ENCODE peak calls at places on chromosomes 16 and 17, in five cellular contexts. E is AG09319, N is Peyer's patch, D is brain microvascular endothelial cell, L is left lung. V is an unnamed sample.

GRCh38 chr17:61496957-61497653 is 44.9 kb downstream of the TBX4 start:
- DNase-seq in L (no peak), N (no peak), E (no peak), D (no peak), V (no peak)

GRCh38 chr17:13827118-13827517 is 225.4 kb upstream of the HS3ST3A1 start:
- DNase-seq in E (no peak), L (no peak), D (no peak), N (no peak), V (no peak)

GRCh38 chr16:63933841-63934240 is 1188.0 kb downstream of the CDH11 start:
- DNase-seq in L (no peak), D (no peak), N (no peak), E (no peak), V (no peak)

GRCh38 chr17:73551756-73552155 is 92.5 kb downstream of the SDK2 start:
- DNase-seq in N (no peak), D (no peak), L (no peak), E (no peak), V (no peak)

GRCh38 chr17:44894642-44895041 is 4.6 kb downstream of the EFTUD2 start:
- DNase-seq in L (no peak), D (no peak), N (no peak), E (no peak), V (no peak)

GRCh38 chr17:58504826-58505351 is 9.5 kb downstream of the MTMR4 start:
- DNase-seq in N (peak), D (no peak), L (no peak), E (no peak), V (no peak)

GRCh38 chr16:66569827-66570405 is 3.7 kb downstream of the CMTM1 start:
- DNase-seq in E (no peak), L (no peak), D (peak), N (no peak), V (no peak)

GRCh38 chr16:14194706-14195105 is 123.6 kb downstream of the MRTFB start:
- DNase-seq in D (no peak), E (no peak), N (no peak), L (no peak), V (no peak)

GRCh38 chr16:60605176-60605575 is 1431.1 kb downstream of the CDH8 start:
- DNase-seq in E (no peak), N (no peak), L (no peak), D (no peak), V (no peak)

GRCh38 chr16:3997231-3997841 is 116.8 kb upstream of the CREBBP start:
- DNase-seq in N (no peak), E (no peak), L (no peak), D (no peak), V (no peak)

GRCh38 chr17:60386137-60386395 is 5.9 kb downstream of the USP32 start:
- DNase-seq in D (no peak), E (no peak), L (no peak), N (no peak), V (no peak)

GRCh38 chr17:59287452-59287851 is 44.0 kb upstream of the YPEL2 start:
- DNase-seq in D (peak), N (no peak), L (no peak), E (no peak), V (no peak)

GRCh38 chr17:53219821-53220220 is 602.9 kb upstream of the KIF2B start:
- DNase-seq in N (no peak), L (no peak), D (no peak), E (no peak), V (no peak)

GRCh38 chr17:81648013-81648706 is 8.2 kb downstream of the PDE6G start:
- DNase-seq in N (no peak), D (no peak), E (no peak), L (peak), V (no peak)

GRCh38 chr17:58270476-58271290 is 10.1 kb downstream of the MPO start:
- DNase-seq in L (no peak), N (no peak), D (no peak), E (no peak), V (no peak)

GRCh38 chr16:50558913-50559312 is 10.7 kb downstream of the NKD1 start:
- DNase-seq in E (no peak), N (no peak), D (no peak), L (no peak), V (no peak)

GRCh38 chr17:72997559-72997958 is 94.9 kb downstream of the SLC39A11 start:
- DNase-seq in L (no peak), D (no peak), N (no peak), E (no peak), V (no peak)

GRCh38 chr17:80168371-80168770 is 1.5 kb upstream of the CARD14 start:
- DNase-seq in D (no peak), E (no peak), L (no peak), N (no peak), V (no peak)

GRCh38 chr17:56593741-56594527 is 435 bp downstream of the NOG start:
- DNase-seq in E (peak), N (no peak), D (peak), L (peak), V (peak)

GRCh38 chr17:57366558-57367351 is 110.4 kb downstream of the MSI2 start:
- DNase-seq in E (no peak), D (no peak), L (no peak), N (no peak), V (peak)

GRCh38 chr16:77965346-77965745 is 57.0 kb upstream of the CLEC3A start:
- DNase-seq in D (no peak), N (no peak), E (no peak), L (no peak), V (no peak)

GRCh38 chr16:71963125-71963875 is 36.9 kb downstream of the PKD1L3 start:
- DNase-seq in N (no peak), E (no peak), D (no peak), L (no peak), V (no peak)

GRCh38 chr17:600576-601301 is 113.9 kb downstream of the VPS53 start:
- DNase-seq in N (no peak), E (no peak), D (no peak), L (no peak), V (no peak)

GRCh38 chr17:47615766-47616424 is 33.8 kb upstream of the KPNB1 start:
- DNase-seq in L (no peak), E (no peak), N (no peak), D (no peak), V (no peak)

GRCh38 chr17:27625856-27626255 is 5.1 kb upstream of the LGALS9 start:
- DNase-seq in E (no peak), D (no peak), N (no peak), L (no peak), V (no peak)

GRCh38 chr17:32159586-32160438 is 17.5 kb downstream of the RHOT1 start:
- DNase-seq in D (no peak), L (no peak), E (no peak), N (no peak), V (no peak)

GRCh38 chr16:30185141-30185682 is 1.8 kb downstream of the CORO1A start:
- DNase-seq in E (no peak), D (no peak), L (peak), N (peak), V (no peak)

GRCh38 chr17:35732806-35733136 is 1.3 kb downstream of the RASL10B start:
- DNase-seq in E (no peak), D (no peak), N (no peak), L (no peak), V (no peak)

GRCh38 chr17:39062846-39063680 is 88.4 kb downstream of the PLXDC1 start:
- DNase-seq in D (no peak), N (no peak), L (no peak), E (no peak), V (no peak)

DNA sequence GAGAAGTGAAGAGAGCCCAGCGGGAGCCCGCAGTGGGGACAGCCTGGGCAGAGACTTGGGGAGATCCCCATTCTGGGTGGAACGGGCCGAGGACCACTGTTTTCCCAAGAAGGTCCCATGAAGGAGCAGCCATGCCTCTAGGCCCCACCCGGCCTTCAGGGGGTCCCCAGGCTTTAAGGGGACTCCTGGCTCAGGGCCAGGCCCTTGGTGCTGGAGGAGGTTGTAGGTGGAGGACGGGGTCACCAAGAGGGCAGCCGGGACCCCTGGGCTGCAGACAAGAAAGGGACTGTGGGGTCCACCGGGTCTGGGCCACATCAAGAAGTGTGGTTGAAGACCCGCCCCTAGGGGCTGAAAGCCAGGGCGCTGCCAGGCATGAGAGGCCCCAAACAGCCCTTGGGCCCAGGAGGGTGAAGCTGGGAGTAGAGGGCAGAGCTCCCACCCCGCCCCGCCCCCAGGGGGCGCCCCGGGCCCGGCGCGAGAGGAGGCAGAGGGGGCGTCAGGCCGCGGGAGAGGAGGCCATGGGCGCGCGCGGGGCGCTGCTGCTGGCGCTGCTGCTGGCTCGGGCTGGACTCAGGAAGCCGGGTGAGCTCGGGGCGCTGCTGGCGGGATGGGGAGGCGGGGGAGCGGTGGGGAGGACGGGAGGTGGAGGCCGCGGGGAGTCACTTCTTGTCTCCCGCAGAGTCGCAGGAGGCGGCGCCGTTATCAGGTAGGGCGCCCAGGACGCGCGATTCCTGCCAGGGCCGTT is at the start of gene PRSS21:
- DNase-seq in N (no peak), D (no peak), L (no peak), E (no peak), V (no peak)
- TF ChIP-seq CTCF in N (no peak), D (no peak), L (no peak), E (peak), V (no peak)

GRCh38 chr16:81752225-81752875 is 26.7 kb upstream of the PLCG2 start:
- DNase-seq in N (peak), D (no peak), L (peak), E (no peak), V (no peak)

GRCh38 chr16:81752876-81753227 is 26.2 kb upstream of the PLCG2 start:
- DNase-seq in N (no peak), D (no peak), E (no peak), L (no peak), V (no peak)

GRCh38 chr16:81754810-81755209 is 24.3 kb upstream of the PLCG2 start:
- DNase-seq in E (no peak), N (no peak), D (no peak), L (no peak), V (no peak)

GRCh38 chr16:81758376-81758775 is 20.7 kb upstream of the PLCG2 start:
- DNase-seq in D (peak), L (no peak), N (no peak), E (no peak), V (no peak)

GRCh38 chr16:81755915-81756644 is 23.0 kb upstream of the PLCG2 start:
- DNase-seq in L (no peak), D (no peak), N (no peak), E (no peak), V (no peak)
- TF ChIP-seq CTCF in L (no peak), D (no peak), N (no peak), E (no peak), V (no peak)

DNA sequence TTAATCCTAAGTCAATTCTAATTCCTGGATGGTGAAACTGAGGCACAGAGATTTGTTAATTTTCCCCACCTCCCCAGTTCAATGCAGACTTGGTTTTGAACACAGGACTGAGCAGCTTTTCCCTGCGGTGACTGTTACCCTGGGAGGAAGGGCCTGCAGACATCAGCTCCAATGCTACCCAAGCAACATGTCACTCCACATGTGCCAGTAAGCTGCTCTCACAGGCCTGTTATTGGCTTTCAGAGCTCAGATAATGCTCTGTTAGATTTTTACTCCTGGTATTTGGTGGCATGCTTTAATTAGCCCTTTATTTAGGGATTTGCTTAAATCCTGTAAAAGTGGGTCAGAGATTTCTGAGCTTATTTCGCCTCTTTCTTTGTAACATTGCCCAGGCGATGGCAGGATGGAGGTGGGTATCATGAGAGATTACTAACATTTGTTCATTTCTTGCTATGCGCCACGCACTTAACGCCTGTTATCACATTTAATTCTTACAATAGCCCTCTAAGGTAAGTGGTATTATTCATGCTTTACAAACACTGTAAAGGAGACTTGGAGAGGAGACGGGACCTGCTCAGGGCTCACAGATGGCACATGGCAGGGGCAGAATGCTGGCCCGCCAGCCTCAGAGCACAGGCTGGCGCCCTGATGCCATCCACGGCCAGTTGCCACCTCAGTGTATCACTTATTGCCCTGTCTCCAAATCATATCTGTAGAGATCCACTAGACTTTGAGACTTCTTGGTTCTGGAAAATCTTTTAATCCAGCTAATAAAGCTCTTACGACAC is 84.0 kb upstream of the CACNG5 start:
- DNase-seq in E (no peak), N (no peak), L (no peak), D (no peak), V (no peak)
- TF ChIP-seq CTCF in E (no peak), N (no peak), L (no peak), D (no peak), V (no peak)

DNA sequence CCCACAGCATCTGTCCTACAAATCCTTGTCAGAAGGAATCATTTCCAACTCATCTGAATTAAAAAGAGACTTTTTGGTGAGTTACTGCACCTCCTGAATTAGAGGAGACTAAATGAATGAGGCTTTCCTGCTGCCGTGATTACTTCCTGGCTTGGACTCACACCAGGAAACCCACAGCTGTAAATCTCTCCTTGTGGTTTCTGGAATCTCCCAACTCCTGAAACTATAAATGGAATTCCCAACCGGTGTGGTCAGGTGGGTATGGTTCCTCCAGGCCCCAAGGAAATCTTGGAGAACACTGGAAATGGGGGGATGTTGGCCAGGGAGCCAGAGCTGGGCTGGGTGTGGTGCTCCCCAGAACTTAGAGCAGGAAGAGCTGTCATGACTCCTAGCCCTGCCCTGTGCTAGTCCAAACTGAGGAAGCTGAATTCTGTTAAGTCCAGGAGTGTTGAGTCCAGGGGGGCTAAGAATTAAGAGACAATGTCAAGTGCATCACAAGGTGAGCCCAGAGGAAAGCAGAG is 216.4 kb downstream of the GSG1L start:
- DNase-seq in D (no peak), L (no peak), E (no peak), N (no peak), V (no peak)
- TF ChIP-seq CTCF in D (no peak), L (no peak), E (no peak), N (no peak), V (no peak)

GRCh38 chr17:54968259-54968953 is at the start of the genes COX11 and STXBP4:
- DNase-seq in E (peak), N (peak), D (peak), L (peak), V (peak)
- TF ChIP-seq CTCF in E (no peak), N (no peak), D (peak), L (no peak), V (peak)

GRCh38 chr16:12017583-12017982 is 41.0 kb downstream of the SNX29 start:
- DNase-seq in E (peak), D (peak), L (no peak), N (no peak), V (no peak)
- TF ChIP-seq CTCF in E (no peak), D (no peak), L (no peak), N (no peak), V (no peak)

GRCh38 chr17:40318835-40319332 is 9.9 kb downstream of the RARA start:
- DNase-seq in D (no peak), E (no peak), N (peak), L (peak), V (peak)
- TF ChIP-seq CTCF in D (peak), E (peak), N (peak), L (no peak), V (no peak)